ENCODE peak calls at places on chromosomes 16 and 17, in six cellular contexts. C is neuronal stem cell, W is IMR-90, F is H1, B is H9, K is trophoblast cell. H is an unnamed sample.

GRCh38 chr17:79305831-79306687 is 231.4 kb downstream of the ENGASE start:
- DNase-seq in B (no peak), F (no peak), K (peak; percentile 26), C (no peak), W (no peak), H (no peak)

GRCh38 chr17:32222621-32223020 is 43.0 kb upstream of the RHBDL3 start:
- DNase-seq in F (no peak), W (peak; percentile 15), K (peak; percentile 77), C (no peak), B (no peak), H (no peak)

GRCh38 chr17:73744411-73744810 is 100.2 kb upstream of the SDK2 start:
- DNase-seq in C (no peak), B (no peak), K (no peak), W (no peak), F (no peak), H (no peak)

GRCh38 chr16:15607700-15608396 is 35.1 kb downstream of the MARF1 start:
- DNase-seq in K (peak; percentile 29), W (peak; percentile 82), C (no peak), F (no peak), B (no peak), H (peak; percentile 85)

GRCh38 chr17:70588003-70588402 is 418.7 kb downstream of the KCNJ2 start:
- DNase-seq in W (no peak), B (no peak), K (no peak), F (no peak), C (no peak), H (peak; percentile 24)

GRCh38 chr16:546909-547770 is 13.1 kb upstream of the PRR35 start:
- DNase-seq in W (peak; percentile 16), B (peak; percentile 85), K (peak; percentile 84), C (no peak), F (no peak), H (no peak)

GRCh38 chr17:68182940-68183551 is 64.8 kb upstream of the AMZ2 start:
- DNase-seq in K (no peak), W (no peak), B (peak; percentile 84), F (no peak), C (no peak), H (no peak)

GRCh38 chr16:4244254-4244812 is 2.5 kb upstream of the SRL start:
- DNase-seq in F (no peak), K (peak; percentile 25), B (peak; percentile 62), W (peak; percentile 10), C (no peak), H (no peak)

GRCh38 chr16:75198135-75198600 is 8.8 kb downstream of the CTRB2 start:
- DNase-seq in F (no peak), W (peak; percentile 53), B (no peak), K (no peak), C (no peak), H (peak; percentile 38)

GRCh38 chr17:77849203-77849602 is 109.3 kb upstream of the TNRC6C start:
- DNase-seq in F (no peak), B (no peak), W (no peak), C (no peak), K (no peak), H (no peak)

GRCh38 chr16:47043200-47043599 is 69.7 kb upstream of the DNAJA2 start:
- DNase-seq in C (no peak), W (no peak), K (no peak), B (no peak), F (no peak), H (no peak)

GRCh38 chr17:1365445-1366039 is 34.5 kb downstream of the YWHAE start:
- DNase-seq in B (peak; percentile 77), F (peak; percentile 34), W (peak; percentile 81), K (peak; percentile 91), C (peak; percentile 62), H (peak; percentile 87)

GRCh38 chr17:75181110-75181509 is 1.6 kb downstream of the SUMO2 start:
- DNase-seq in B (no peak), K (no peak), F (no peak), W (no peak), C (no peak), H (no peak)

GRCh38 chr16:85090873-85091521 is 21.3 kb downstream of the CIBAR2 start:
- DNase-seq in K (no peak), W (no peak), F (no peak), B (no peak), C (no peak), H (peak; percentile 40)

GRCh38 chr17:8581002-8581658 is 49.4 kb downstream of the MYH10 start:
- DNase-seq in W (no peak), B (no peak), C (no peak), K (no peak), F (no peak), H (no peak)

GRCh38 chr17:82603981-82604448 is 44.2 kb downstream of the WDR45B start:
- DNase-seq in K (peak; percentile 70), F (no peak), W (peak; percentile 38), C (no peak), B (no peak), H (peak; percentile 45)

GRCh38 chr16:16940351-16940750 is 530.4 kb downstream of the XYLT1 start:
- DNase-seq in B (no peak), W (no peak), K (no peak), C (no peak), F (no peak), H (no peak)

GRCh38 chr17:62188713-62189112 is 123.6 kb upstream of the MED13 start:
- DNase-seq in W (peak; percentile 5), C (no peak), K (peak; percentile 56), F (no peak), B (no peak), H (peak; percentile 41)

GRCh38 chr17:74394977-74395376 is 27.7 kb downstream of the GPR142 start:
- DNase-seq in B (no peak), K (peak; percentile 6), W (no peak), F (no peak), C (no peak), H (no peak)

GRCh38 chr16:88883117-88883895 is 16.8 kb upstream of the PABPN1L start:
- DNase-seq in C (no peak), F (no peak), W (no peak), B (no peak), K (no peak), H (no peak)

GRCh38 chr17:20908373-20909273 is 134.2 kb downstream of the USP22 start:
- DNase-seq in C (peak; percentile 81), K (peak; percentile 87), B (peak; percentile 98), F (peak; percentile 82), W (peak; percentile 53), H (peak; percentile 83)

GRCh38 chr17:43372273-43372911 is 26.4 kb upstream of the ARL4D start:
- DNase-seq in C (no peak), F (no peak), W (no peak), K (no peak), B (no peak), H (peak; percentile 60)

GRCh38 chr16:68972008-68972407 is 128.7 kb downstream of the TANGO6 start:
- DNase-seq in K (no peak), F (peak; percentile 29), W (no peak), B (peak; percentile 60), C (no peak), H (no peak)

GRCh38 chr17:6908807-6909206 is 77.3 kb upstream of the TEKT1 start:
- DNase-seq in K (no peak), F (no peak), C (no peak), B (no peak), W (no peak), H (no peak)

GRCh38 chr16:71807905-71808592 is 585 bp downstream of the AP1G1 start:
- DNase-seq in B (no peak), C (peak; percentile 5), F (no peak), K (peak; percentile 52), W (peak; percentile 21), H (peak; percentile 43)

DNA sequence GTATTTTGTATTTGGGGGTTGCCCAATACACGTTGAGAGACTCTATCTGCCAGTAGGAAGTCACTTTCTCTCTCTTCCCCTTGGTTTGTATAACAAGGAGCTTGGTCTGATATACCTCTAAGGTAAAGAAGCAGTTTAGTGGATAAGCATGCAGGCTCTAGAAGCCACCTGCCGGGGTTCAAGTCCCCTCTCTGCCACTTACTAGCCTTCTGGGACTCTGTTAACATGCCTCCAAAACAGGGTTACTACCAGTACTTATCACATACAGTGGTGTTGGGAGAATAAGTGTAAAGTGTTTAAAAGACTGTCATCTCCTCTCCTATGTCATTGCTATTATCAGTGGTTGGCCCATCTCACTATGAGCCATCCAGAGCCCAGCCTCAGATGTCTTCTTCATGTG is 156.1 kb upstream of the HS3ST3A1 start:
- DNase-seq in F (no peak), K (no peak), B (no peak), C (no peak), W (no peak), H (no peak)
- H3K18ac ChIP-seq in F (no peak overlapping the region), K (no peak overlapping the region), B (no peak overlapping the region), C (no peak overlapping the region), W (no peak overlapping the region), H (peak overlapping the region; percentile 21)

DNA sequence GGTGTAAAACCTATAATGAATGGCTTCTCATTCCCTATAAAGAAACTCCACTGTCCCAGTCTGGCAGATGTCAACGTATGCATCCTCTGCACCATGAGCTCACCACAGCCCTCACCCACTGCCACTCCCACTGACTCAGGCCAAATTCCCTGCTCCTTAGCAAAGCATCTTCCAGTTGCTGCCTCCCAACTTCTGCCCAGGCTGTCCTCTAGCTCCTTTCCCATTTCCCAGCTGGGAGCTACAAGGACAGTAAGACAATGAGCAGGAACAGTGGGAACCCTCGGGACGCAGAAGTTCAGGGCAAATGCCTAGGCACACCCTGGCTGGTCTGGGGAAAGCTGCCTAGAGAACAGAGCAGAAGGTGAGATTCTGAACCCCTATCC is 9.1 kb upstream of the THAP11 start:
- DNase-seq in W (peak; percentile 80), F (no peak), K (no peak), C (no peak), B (no peak), H (peak; percentile 76)
- H2AFZ ChIP-seq in W (peak overlapping the region; percentile 97), F (no peak overlapping the region), K (peak overlapping the region; percentile 77), C (peak overlapping the region; percentile 82), B (no peak overlapping the region), H (peak overlapping the region; percentile 75)

DNA sequence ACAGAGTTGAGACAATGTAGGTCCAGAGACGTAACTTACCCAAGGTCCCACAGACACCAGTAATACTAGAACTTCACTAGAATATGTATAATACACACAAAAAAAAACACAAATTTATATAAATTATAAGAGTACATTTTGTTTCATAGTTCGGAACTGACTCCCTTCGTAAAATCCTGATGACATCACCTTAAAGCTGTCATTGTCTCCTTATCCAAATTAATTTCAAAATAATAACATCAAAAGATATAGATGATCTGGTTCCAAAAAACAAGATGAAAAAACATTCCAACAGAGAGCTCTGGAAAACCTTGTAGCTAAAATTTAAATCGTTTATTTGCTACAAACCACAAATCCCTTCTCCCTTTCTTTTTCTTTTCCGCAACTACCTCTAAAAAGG is 10.0 kb downstream of the FBXL20 start:
- DNase-seq in B (no peak), K (no peak), F (no peak), W (no peak), C (no peak), H (no peak)
- H3K18ac ChIP-seq in B (no peak overlapping the region), K (no peak overlapping the region), F (no peak overlapping the region), W (no peak overlapping the region), C (no peak overlapping the region), H (no peak overlapping the region)

GRCh38 chr17:80893604-80894438 is 97.8 kb upstream of the CHMP6 start:
- DNase-seq in C (no peak), K (no peak), B (no peak), F (no peak), W (no peak), H (no peak)

GRCh38 chr17:80891096-80892018 is 100.3 kb upstream of the CHMP6 start:
- DNase-seq in C (no peak), W (peak; percentile 94), B (no peak), K (peak; percentile 91), F (no peak), H (peak; percentile 99)

GRCh38 chr17:80892900-80893603 is 98.6 kb upstream of the CHMP6 start:
- DNase-seq in C (no peak), F (no peak), W (peak; percentile 79), K (peak; percentile 38), B (no peak), H (peak; percentile 93)

GRCh38 chr17:80890551-80890930 is 101.1 kb upstream of the CHMP6 start:
- DNase-seq in C (no peak), W (no peak), B (no peak), F (no peak), K (no peak), H (no peak)

GRCh38 chr17:80892019-80892855 is 99.4 kb upstream of the CHMP6 start:
- DNase-seq in W (peak; percentile 99), C (no peak), F (no peak), K (peak; percentile 89), B (no peak), H (peak; percentile 99)
- H2AFZ ChIP-seq in W (peak overlapping the region; percentile 60), C (no peak overlapping the region), F (no peak overlapping the region), K (no peak overlapping the region), B (no peak overlapping the region), H (no peak overlapping the region)

H was measured in mesenchymal stem cell.